ENCODE peak calls at places on chromosomes 7 and 10, in eight cellular contexts. J, O, R, U, T, Q, X and W are unnamed samples.

GRCh38 chr10:97000487-97001182 is 168.5 kb downstream of the LCOR start:
- DNase-seq in J (no peak), O (no peak), R (no peak), U (no peak), T (no peak), Q (no peak), X (no peak), W (no peak)

GRCh38 chr7:3732395-3732794 is 431.3 kb downstream of the SDK1 start:
- DNase-seq in J (no peak), O (no peak), R (no peak), U (no peak), T (no peak), Q (no peak), X (no peak), W (no peak)

GRCh38 chr7:101739757-101740398 is 77.5 kb upstream of the CUX1 start:
- DNase-seq in J (no peak), O (peak), R (no peak), U (no peak), T (no peak), Q (no peak), X (no peak), W (no peak)

GRCh38 chr7:157708896-157709295 is 372.1 kb downstream of the DNAJB6 start:
- DNase-seq in J (no peak), O (no peak), R (no peak), U (no peak), T (no peak), Q (no peak), X (no peak), W (no peak)

GRCh38 chr7:155230169-155230593 is 67.5 kb upstream of the INSIG1 start:
- DNase-seq in J (peak), O (no peak), R (no peak), U (peak), T (peak), Q (peak), X (peak), W (peak)

GRCh38 chr7:102994567-102994966 is 80.0 kb downstream of the FBXL13 start:
- DNase-seq in J (no peak), O (peak), R (no peak), U (no peak), T (no peak), Q (no peak), X (no peak), W (no peak)

GRCh38 chr7:54904130-54904529 is 114.7 kb upstream of the EGFR start:
- DNase-seq in J (peak), O (no peak), R (no peak), U (no peak), T (no peak), Q (no peak), X (peak), W (no peak)

GRCh38 chr7:44257618-44258422 is 57.0 kb downstream of the YKT6 start:
- DNase-seq in J (peak), O (peak), R (peak), U (peak), T (peak), Q (no peak), X (peak), W (peak)

GRCh38 chr7:157830331-157830730 is 493.5 kb downstream of the DNAJB6 start:
- DNase-seq in J (no peak), O (no peak), R (no peak), U (no peak), T (no peak), Q (no peak), X (no peak), W (no peak)

GRCh38 chr10:803041-803741 is 113.7 kb upstream of the DIP2C start:
- DNase-seq in J (no peak), O (no peak), R (no peak), U (no peak), T (no peak), Q (no peak), X (no peak), W (no peak)

GRCh38 chr7:4683884-4684565 is 1.9 kb downstream of the FOXK1 start:
- DNase-seq in J (peak), O (peak), R (peak), U (no peak), T (peak), Q (no peak), X (peak), W (no peak)

GRCh38 chr7:107564553-107565298 is 955 bp downstream of the DUS4L start:
- DNase-seq in J (peak), O (no peak), R (no peak), U (no peak), T (no peak), Q (no peak), X (peak), W (peak)

GRCh38 chr7:28479507-28479947 is 67.2 kb downstream of the CREB5 start:
- DNase-seq in J (no peak), O (peak), R (no peak), U (no peak), T (no peak), Q (no peak), X (no peak), W (no peak)

GRCh38 chr7:156166692-156167416 is 354.6 kb upstream of the SHH start:
- DNase-seq in J (no peak), O (no peak), R (no peak), U (no peak), T (no peak), Q (no peak), X (no peak), W (no peak)

GRCh38 chr7:99369767-99370353 is 4.7 kb upstream of the ARPC1B start:
- DNase-seq in J (no peak), O (no peak), R (no peak), U (no peak), T (no peak), Q (no peak), X (no peak), W (no peak)

GRCh38 chr7:92404170-92404614 is 43.1 kb upstream of the GATAD1 start:
- DNase-seq in J (no peak), O (no peak), R (peak), U (no peak), T (no peak), Q (no peak), X (no peak), W (no peak)

GRCh38 chr7:149266451-149266850 is 4.5 kb downstream of the ZNF783 start:
- DNase-seq in J (no peak), O (no peak), R (no peak), U (no peak), T (no peak), Q (no peak), X (no peak), W (no peak)

GRCh38 chr7:50721160-50721559 is 61.5 kb downstream of the GRB10 start:
- DNase-seq in J (peak), O (no peak), R (no peak), U (no peak), T (no peak), Q (no peak), X (no peak), W (no peak)

GRCh38 chr7:30843741-30844482 is 67.7 kb upstream of the AQP1 start:
- DNase-seq in J (no peak), O (no peak), R (no peak), U (no peak), T (no peak), Q (no peak), X (no peak), W (no peak)

GRCh38 chr10:131936756-131937155 is 35.9 kb downstream of the PPP2R2D start:
- DNase-seq in J (no peak), O (no peak), R (no peak), U (no peak), T (no peak), Q (no peak), X (no peak), W (no peak)

GRCh38 chr7:137342340-137342739 is 1.2 kb downstream of the PTN start:
- DNase-seq in J (no peak), O (no peak), R (no peak), U (no peak), T (no peak), Q (no peak), X (no peak), W (no peak)

GRCh38 chr7:72453436-72453835 is 41.3 kb upstream of the CALN1 start:
- DNase-seq in J (no peak), O (no peak), R (no peak), U (no peak), T (no peak), Q (no peak), X (no peak), W (no peak)

GRCh38 chr7:157690833-157691382 is 354.1 kb downstream of the DNAJB6 start:
- DNase-seq in J (peak), O (no peak), R (no peak), U (peak), T (peak), Q (no peak), X (no peak), W (no peak)